ENCODE peak calls at places on chromosome 13, in four cellular contexts. E is omental fat pad, N is AG04450, X is astrocyte of the spinal cord. F is an unnamed sample.

GRCh38 chr13:85970727-85971126 is 171.5 kb upstream of the SLITRK6 start:
- DNase-seq in E (no peak), N (no peak), X (peak; percentile 22), F (no peak)

GRCh38 chr13:56393549-56393948 is 747.2 kb upstream of the PRR20A start:
- DNase-seq in E (no peak), N (no peak), X (no peak), F (no peak)

GRCh38 chr13:20045946-20046548 is 87.5 kb downstream of the ZMYM2 start:
- DNase-seq in E (no peak), N (no peak), X (no peak), F (no peak)

GRCh38 chr13:27371932-27372331 is 52.5 kb upstream of the GTF3A start:
- DNase-seq in E (no peak), N (no peak), X (no peak), F (no peak)

GRCh38 chr13:65724261-65724660 is 1505.9 kb downstream of the PCDH9 start:
- DNase-seq in E (no peak), N (no peak), X (peak; percentile 71), F (no peak)

GRCh38 chr13:77291779-77292178 is 35.1 kb downstream of the MYCBP2 start:
- DNase-seq in E (no peak), N (no peak), X (no peak), F (no peak)

GRCh38 chr13:25660996-25661395 is 289.2 kb downstream of the ATP8A2 start:
- DNase-seq in E (no peak), N (no peak), X (no peak), F (no peak)

GRCh38 chr13:78121459-78122348 is 203.1 kb upstream of the EDNRB start:
- DNase-seq in E (no peak), N (no peak), X (peak; percentile 73), F (no peak)

GRCh38 chr13:85536706-85537105 is 262.5 kb downstream of the SLITRK6 start:
- DNase-seq in E (no peak), N (no peak), X (no peak), F (no peak)

GRCh38 chr13:93446256-93446655 is 219.6 kb downstream of the GPC6 start:
- DNase-seq in E (no peak), N (no peak), X (no peak), F (no peak)

GRCh38 chr13:28047784-28048388 is 52.5 kb downstream of the FLT3 start:
- DNase-seq in E (no peak), N (no peak), X (peak; percentile 13), F (no peak)

GRCh38 chr13:113457510-113457909 is 4.2 kb upstream of the ADPRHL1 start:
- DNase-seq in E (no peak), N (no peak), X (no peak), F (no peak)

GRCh38 chr13:113460599-113460998 is 7.3 kb upstream of the ADPRHL1 start:
- DNase-seq in E (no peak), N (no peak), X (no peak), F (no peak)

GRCh38 chr13:113460064-113460555 is 6.8 kb upstream of the ADPRHL1 start:
- DNase-seq in E (no peak), N (no peak), X (no peak), F (no peak)

GRCh38 chr13:113456116-113456702 is 2.9 kb upstream of the ADPRHL1 start:
- DNase-seq in E (no peak), N (no peak), X (no peak), F (no peak)

GRCh38 chr13:113458218-113459065 is 5.2 kb upstream of the ADPRHL1 start:
- DNase-seq in E (no peak), N (peak; percentile 13), X (peak; percentile 63), F (no peak)
- TF ChIP-seq CTCF in E (no peak), N (peak; percentile 64), X (peak; percentile 49), F (peak; percentile 44)

DNA sequence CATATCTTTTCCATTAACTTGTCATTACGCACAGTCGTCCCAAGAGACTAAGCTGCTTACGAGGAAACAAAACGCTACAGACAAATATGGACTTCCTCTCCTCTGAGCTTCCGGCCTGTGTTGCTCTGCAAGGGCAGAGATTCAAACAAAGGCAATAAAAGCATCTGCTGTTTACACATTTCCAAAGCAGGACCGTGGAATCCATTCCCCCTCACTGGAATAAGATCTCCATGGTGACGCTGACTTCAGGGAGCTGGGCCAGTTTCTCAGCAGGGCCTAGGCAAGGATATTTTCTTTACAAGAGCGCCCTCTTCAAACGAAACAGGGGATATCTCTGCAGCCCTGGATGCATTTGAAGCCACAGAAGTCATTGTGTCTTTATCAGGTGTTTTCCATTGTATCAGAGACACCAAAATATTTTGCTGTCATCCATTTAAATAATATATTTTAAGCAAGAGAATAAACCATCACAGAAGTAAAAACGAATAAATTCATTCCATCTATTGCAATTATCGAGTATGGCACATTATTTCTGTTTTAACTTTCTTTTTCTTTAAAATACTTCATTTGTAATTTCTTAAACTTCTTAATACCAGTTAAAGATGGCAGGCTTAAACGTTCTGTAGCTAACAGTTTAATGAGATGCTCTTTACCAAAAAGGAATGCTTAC is 177.5 kb downstream of the DCLK1 start:
- DNase-seq in E (no peak), N (peak; percentile 79), X (peak; percentile 91), F (no peak)
- TF ChIP-seq CTCF in E (no peak), N (peak; percentile 73), X (peak; percentile 77), F (no peak)

GRCh38 chr13:102729560-102730275 is 34.9 kb upstream of the METTL21C start:
- DNase-seq in E (no peak), N (no peak), X (peak; percentile 82), F (no peak)

GRCh38 chr13:102721800-102722231 is 27.0 kb upstream of the METTL21C start:
- DNase-seq in E (no peak), N (no peak), X (no peak), F (no peak)

GRCh38 chr13:102724923-102725322 is 30.1 kb upstream of the METTL21C start:
- DNase-seq in E (no peak), N (no peak), X (peak; percentile 49), F (no peak)

GRCh38 chr13:102726430-102726829 is 31.6 kb upstream of the METTL21C start:
- DNase-seq in E (no peak), N (no peak), X (peak; percentile 0), F (no peak)
- TF ChIP-seq CTCF in E (no peak), N (no peak), X (no peak), F (no peak)

GRCh38 chr13:40356011-40356410 is 310.4 kb downstream of the FOXO1 start:
- DNase-seq in E (no peak), N (no peak), X (no peak), F (no peak)
- TF ChIP-seq CTCF in E (no peak), N (no peak), X (no peak), F (no peak)

GRCh38 chr13:44574466-44574855 is 1.7 kb downstream of the TSC22D1 start:
- DNase-seq in E (no peak), N (no peak), X (no peak), F (no peak)

GRCh38 chr13:44573071-44573470 is 3.1 kb downstream of the TSC22D1 start:
- DNase-seq in E (no peak), N (no peak), X (no peak), F (no peak)

GRCh38 chr13:44575741-44576395 is at the start of gene TSC22D1:
- DNase-seq in E (no peak), N (no peak), X (peak; percentile 53), F (no peak)

GRCh38 chr13:44575035-44575434 is 1.1 kb downstream of the TSC22D1 start:
- DNase-seq in E (no peak), N (no peak), X (no peak), F (no peak)

GRCh38 chr13:44573790-44574465 is 2.2 kb downstream of the TSC22D1 start:
- DNase-seq in E (no peak), N (no peak), X (peak; percentile 83), F (no peak)
- TF ChIP-seq CTCF in E (no peak), N (peak; percentile 61), X (peak; percentile 70), F (peak; percentile 14)

GRCh38 chr13:52868190-52868589 is 19.8 kb upstream of the PCDH8 start:
- DNase-seq in E (no peak), N (no peak), X (no peak), F (no peak)

GRCh38 chr13:52862358-52863206 is 14.1 kb upstream of the PCDH8 start:
- DNase-seq in E (no peak), N (no peak), X (no peak), F (no peak)
- TF ChIP-seq CTCF in E (no peak), N (peak; percentile 52), X (peak; percentile 20), F (peak; percentile 75)

GRCh38 chr13:74063533-74064100 is 70.6 kb downstream of the KLF12 start:
- DNase-seq in E (no peak), N (no peak), X (no peak), F (no peak)
- TF ChIP-seq CTCF in E (no peak), N (no peak), X (no peak), F (no peak)

GRCh38 chr13:79678100-79678499 is 197.1 kb downstream of the NDFIP2 start:
- DNase-seq in E (no peak), N (no peak), X (peak; percentile 33), F (no peak)

GRCh38 chr13:79673993-79674377 is 193.0 kb downstream of the NDFIP2 start:
- DNase-seq in E (no peak), N (no peak), X (no peak), F (no peak)

GRCh38 chr13:79673310-79673992 is 192.5 kb downstream of the NDFIP2 start:
- DNase-seq in E (no peak), N (no peak), X (no peak), F (no peak)

GRCh38 chr13:79674765-79675515 is 194.0 kb downstream of the NDFIP2 start:
- DNase-seq in E (no peak), N (no peak), X (no peak), F (no peak)

DNA sequence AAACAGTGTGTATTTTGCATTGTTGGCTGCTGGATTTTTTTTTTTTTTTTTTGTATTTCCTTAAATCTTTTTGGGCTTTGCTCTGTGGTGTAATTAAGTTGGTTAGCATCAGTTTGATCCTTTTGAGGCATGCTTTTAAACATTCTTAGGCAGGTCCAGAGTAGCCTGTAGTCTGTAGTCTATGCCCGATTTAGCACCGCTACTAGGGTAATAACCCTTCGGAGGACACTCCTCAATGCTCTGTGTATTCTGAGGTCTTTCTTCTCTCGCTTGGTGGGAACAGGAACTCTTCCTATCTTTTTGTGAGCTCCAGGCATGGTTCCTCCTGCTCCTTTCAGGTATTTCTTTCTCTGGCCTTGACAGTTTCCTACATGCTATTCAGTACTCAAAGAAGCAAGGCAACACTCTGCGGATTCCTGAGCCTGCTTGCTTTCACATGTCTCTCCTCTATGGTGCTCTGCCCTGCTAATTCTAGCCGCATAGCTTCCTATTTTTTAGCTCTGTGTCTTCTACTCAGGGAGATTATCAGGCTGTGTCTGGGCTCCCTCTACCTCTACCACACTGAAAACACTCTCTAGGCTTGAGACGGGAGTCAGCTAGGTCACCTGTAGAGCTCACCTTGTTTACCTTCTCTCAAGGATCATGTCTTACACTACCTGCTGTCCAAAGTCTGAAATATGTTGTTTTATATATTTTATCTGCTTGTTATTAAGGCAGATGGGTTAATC is 195.1 kb downstream of the NDFIP2 start:
- DNase-seq in E (no peak), N (no peak), X (no peak), F (no peak)
- TF ChIP-seq CTCF in E (no peak), N (no peak), X (no peak), F (no peak)